ENCODE peak calls at places on chromosomes 6 and 20, in nine cellular contexts. B is heart left ventricle, P is transverse colon, H is lower leg skin, I is adrenal gland, A is breast epithelium, O is IMR-90, D is ovary, X is thyroid gland. F is an unnamed sample.

GRCh38 chr20:24781061-24781980 is 167.7 kb upstream of the CST7 start:
- DNase-seq in B (no peak), P (no peak), H (no peak), I (no peak), A (no peak), O (peak; percentile 36), D (no peak), X (peak; percentile 21), F (no peak)

GRCh38 chr20:42836339-42836738 is 353.4 kb downstream of the PTPRT start:
- DNase-seq in B (no peak), P (no peak), H (peak; percentile 42), I (no peak), A (peak; percentile 78), O (no peak), D (no peak), X (peak; percentile 19), F (no peak)

GRCh38 chr20:39269031-39269461 is 306.9 kb downstream of the DHX35 start:
- DNase-seq in B (peak; percentile 53), P (peak; percentile 40), H (no peak), I (peak; percentile 38), A (no peak), O (peak; percentile 3), D (peak; percentile 18), X (peak; percentile 17), F (no peak)

GRCh38 chr6:145539831-145540230 is 195.5 kb downstream of the EPM2A start:
- DNase-seq in B (no peak), P (no peak), H (no peak), I (peak; percentile 17), A (no peak), O (peak; percentile 13), D (no peak), X (no peak), F (no peak)

GRCh38 chr6:111758608-111759293 is 114.5 kb downstream of the FYN start:
- DNase-seq in B (no peak), P (no peak), H (no peak), I (no peak), A (no peak), O (no peak), D (no peak), X (no peak), F (no peak)

GRCh38 chr6:12709116-12709515 is 7.5 kb upstream of the PHACTR1 start:
- DNase-seq in B (no peak), P (no peak), H (no peak), I (no peak), A (no peak), O (no peak), D (no peak), X (no peak), F (no peak)

GRCh38 chr6:105097288-105097687 is 82.5 kb downstream of the POPDC3 start:
- DNase-seq in B (no peak), P (peak; percentile 80), H (no peak), I (no peak), A (no peak), O (no peak), D (no peak), X (peak; percentile 36), F (no peak)

GRCh38 chr20:4227085-4227821 is 211.9 kb upstream of the RNF24 start:
- DNase-seq in B (no peak), P (no peak), H (no peak), I (peak; percentile 31), A (no peak), O (peak; percentile 73), D (no peak), X (no peak), F (no peak)

GRCh38 chr6:11273406-11274065 is 41.1 kb upstream of the NEDD9 start:
- DNase-seq in B (no peak), P (peak; percentile 52), H (no peak), I (no peak), A (no peak), O (no peak), D (no peak), X (no peak), F (no peak)

GRCh38 chr20:35467339-35468224 is 12.2 kb downstream of the CEP250 start:
- DNase-seq in B (no peak), P (no peak), H (no peak), I (peak; percentile 82), A (no peak), O (peak; percentile 64), D (peak; percentile 44), X (no peak), F (peak; percentile 72)

GRCh38 chr6:6003334-6004146 is 3.2 kb downstream of the NRN1 start:
- DNase-seq in B (peak; percentile 44), P (no peak), H (no peak), I (no peak), A (no peak), O (no peak), D (no peak), X (no peak), F (no peak)

GRCh38 chr20:55417797-55418196 is 587.5 kb downstream of the CBLN4 start:
- DNase-seq in B (no peak), P (no peak), H (no peak), I (no peak), A (no peak), O (no peak), D (no peak), X (no peak), F (no peak)

GRCh38 chr6:149186873-149187272 is 130.6 kb upstream of the TAB2 start:
- DNase-seq in B (no peak), P (no peak), H (no peak), I (no peak), A (no peak), O (no peak), D (no peak), X (no peak), F (no peak)

GRCh38 chr6:104686550-104687155 is 173.1 kb downstream of the HACE1 start:
- DNase-seq in B (no peak), P (no peak), H (no peak), I (no peak), A (no peak), O (no peak), D (no peak), X (no peak), F (no peak)

GRCh38 chr20:49585585-49586245 is 17.8 kb upstream of the PTGIS start:
- DNase-seq in B (no peak), P (no peak), H (no peak), I (no peak), A (no peak), O (no peak), D (no peak), X (no peak), F (no peak)

GRCh38 chr6:32488085-32488484 is 42.0 kb downstream of the HLA-DRB5 start:
- DNase-seq in B (no peak), P (no peak), H (no peak), I (no peak), A (no peak), O (no peak), D (no peak), X (no peak), F (no peak)

GRCh38 chr6:3229566-3230274 is 2.3 kb upstream of the TUBB2B start:
- DNase-seq in B (no peak), P (no peak), H (no peak), I (peak; percentile 1), A (no peak), O (no peak), D (no peak), X (no peak), F (no peak)

GRCh38 chr6:23633986-23634385 is 492.0 kb upstream of the NRSN1 start:
- DNase-seq in B (no peak), P (no peak), H (no peak), I (no peak), A (no peak), O (no peak), D (no peak), X (no peak), F (no peak)
- TF ChIP-seq CTCF in B (no peak), P (no peak), H (no peak), I (no peak), A (no peak), O (no peak), D (no peak), X (no peak), F (no peak)

DNA sequence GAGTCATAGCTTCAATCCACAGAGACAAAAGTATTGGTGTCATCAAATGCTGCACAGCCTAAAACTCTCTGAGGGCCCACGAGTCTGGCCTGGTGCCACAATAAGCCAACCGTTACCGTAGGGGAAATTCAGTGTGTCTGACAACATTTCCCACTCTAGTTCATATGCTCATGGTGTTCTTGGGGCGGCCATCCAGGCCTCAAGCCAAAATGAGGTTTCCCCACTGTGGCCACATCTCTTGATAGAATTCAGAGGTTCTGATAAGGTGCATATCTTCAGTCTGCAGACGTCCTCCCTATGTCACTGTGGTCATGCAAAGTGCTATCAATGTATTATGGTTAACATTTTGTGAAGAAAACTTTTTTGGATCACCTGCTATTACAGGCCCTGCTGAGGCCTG is 627.7 kb downstream of the QKI start:
- DNase-seq in B (no peak), P (no peak), H (no peak), I (no peak), A (no peak), O (no peak), D (no peak), X (no peak), F (no peak)
- TF ChIP-seq POLR2A in B (no peak), P (no peak), H (no peak), I (no peak), A (no peak), O (no peak), D (no peak), X (no peak), F (no peak)

DNA sequence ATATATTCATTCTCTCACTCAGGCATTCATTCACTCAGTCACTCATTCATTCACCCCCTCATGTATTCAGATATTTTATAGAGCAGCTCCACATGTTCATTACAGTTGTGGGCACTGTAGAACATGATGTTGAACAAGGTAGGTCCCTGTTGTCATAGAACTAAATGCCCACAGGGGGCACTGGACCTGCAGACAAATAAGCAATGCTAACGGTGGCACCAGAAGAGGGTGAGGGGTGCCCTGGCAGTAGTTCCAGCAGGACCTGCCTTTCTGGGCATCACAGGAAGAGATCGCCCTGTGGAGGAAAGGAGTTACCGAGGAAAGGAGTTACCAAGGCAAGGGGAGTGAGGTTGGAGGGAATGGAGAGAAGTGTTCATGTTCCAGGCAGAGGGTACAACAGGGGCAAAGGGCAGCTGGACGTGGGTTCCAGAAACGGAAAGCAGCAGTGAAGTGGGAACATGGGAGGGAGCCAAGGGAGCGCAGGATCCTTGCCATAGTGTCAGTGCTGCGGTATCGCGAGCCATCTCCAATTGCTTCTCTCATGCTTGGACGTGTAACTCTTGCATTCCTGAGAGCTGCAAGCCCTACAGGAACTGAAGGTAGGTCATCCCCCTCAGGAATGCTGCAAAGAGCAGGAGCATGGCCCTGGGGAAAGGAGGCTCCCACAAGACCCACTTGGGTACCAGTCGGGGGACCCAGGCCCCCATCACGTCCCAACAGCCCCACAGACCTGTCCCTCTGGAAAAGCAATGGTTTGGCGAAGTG is 128.2 kb downstream of the EDN3 start:
- DNase-seq in B (no peak), P (no peak), H (no peak), I (no peak), A (no peak), O (no peak), D (no peak), X (no peak), F (no peak)
- TF ChIP-seq CTCF in B (no peak), P (no peak), H (no peak), I (no peak), A (no peak), O (no peak), D (no peak), X (no peak), F (no peak)

DNA sequence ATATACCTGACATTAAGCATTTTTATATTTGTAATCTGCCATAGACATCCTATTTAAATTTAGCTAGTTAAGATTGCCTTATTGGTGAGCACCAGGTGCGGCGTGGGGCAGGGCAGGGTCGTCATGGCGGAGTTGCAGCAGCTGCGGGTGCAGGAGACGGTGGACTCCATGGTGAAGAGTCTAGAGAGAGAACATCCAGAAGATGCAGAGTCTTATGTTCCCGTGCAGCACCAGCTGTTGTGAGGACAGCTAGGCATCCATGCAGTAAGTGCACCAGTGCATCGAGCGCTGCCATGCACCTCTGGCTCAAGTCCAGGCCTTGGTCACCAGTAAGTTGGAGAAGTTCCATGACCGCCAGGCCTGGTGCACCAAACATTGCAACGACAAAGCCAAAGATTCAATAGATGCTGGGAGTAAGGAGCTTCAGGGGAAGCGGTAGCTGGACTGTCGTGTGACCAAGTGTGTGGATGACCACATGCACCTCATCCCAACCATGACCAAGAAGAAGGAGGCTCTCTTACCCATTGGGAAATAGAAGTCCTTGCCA is 586.2 kb downstream of the CD109 start:
- DNase-seq in B (no peak), P (no peak), H (no peak), I (no peak), A (no peak), O (no peak), D (peak; percentile 7), X (no peak), F (no peak)
- TF ChIP-seq POLR2A in B (no peak), P (no peak), H (no peak), I (no peak), A (no peak), O (no peak), D (no peak), X (no peak), F (no peak)

F was measured in uterus.